ENCODE peak calls at places on chromosome 18, in eight cellular contexts. H, G, U, I, Z, J, P and E are unnamed samples.

GRCh38 chr18:45652703-45653490 is 37.6 kb downstream of the SLC14A2 start:
- DNase-seq in Z (no peak), J (no peak), P (no peak), H (no peak), I (no peak), U (no peak), G (no peak), E (no peak)

GRCh38 chr18:62612721-62613120 is 89.9 kb downstream of the ZCCHC2 start:
- DNase-seq in H (no peak), G (no peak), P (no peak), U (no peak), Z (no peak), I (no peak), J (no peak), E (no peak)

GRCh38 chr18:45137089-45137423 is 456.4 kb downstream of the SETBP1 start:
- DNase-seq in J (no peak), I (no peak), Z (no peak), U (no peak), P (no peak), G (no peak), H (no peak), E (no peak)

GRCh38 chr18:27599202-27599829 is 414.2 kb upstream of the CHST9 start:
- DNase-seq in I (peak; percentile 40), Z (no peak), P (no peak), G (no peak), U (peak; percentile 24), J (peak; percentile 11), H (peak; percentile 36), E (no peak)

GRCh38 chr18:36620801-36621200 is 208.0 kb downstream of the TPGS2 start:
- DNase-seq in U (no peak), H (no peak), I (no peak), J (no peak), P (no peak), G (no peak), Z (no peak), E (no peak)

GRCh38 chr18:62788891-62789290 is 73.5 kb downstream of the PHLPP1 start:
- DNase-seq in H (peak; percentile 24), J (no peak), U (no peak), P (no peak), I (no peak), G (no peak), Z (no peak), E (no peak)

GRCh38 chr18:73691118-73691517 is 456.5 kb downstream of the FBXO15 start:
- DNase-seq in P (no peak), Z (no peak), I (no peak), H (no peak), G (no peak), J (no peak), U (no peak), E (no peak)

GRCh38 chr18:41617592-41617991 is 337.4 kb upstream of the PIK3C3 start:
- DNase-seq in Z (no peak), J (no peak), G (no peak), H (no peak), I (no peak), P (no peak), U (peak; percentile 48), E (no peak)

GRCh38 chr18:58297198-58297597 is 253.2 kb downstream of the NEDD4L start:
- DNase-seq in I (no peak), G (no peak), P (no peak), U (no peak), Z (no peak), H (no peak), J (no peak), E (no peak)

GRCh38 chr18:7857562-7857961 is 290.4 kb downstream of the PTPRM start:
- DNase-seq in Z (no peak), I (no peak), U (no peak), G (no peak), J (no peak), H (no peak), P (no peak), E (no peak)

GRCh38 chr18:59139291-59139614 is 431 bp upstream of the SEC11C start:
- DNase-seq in P (no peak), Z (peak; percentile 89), H (peak; percentile 93), G (peak; percentile 92), J (peak; percentile 91), U (peak; percentile 91), I (peak; percentile 83), E (peak; percentile 92)

GRCh38 chr18:25875574-25875973 is 214.8 kb downstream of the SS18 start:
- DNase-seq in J (no peak), P (no peak), H (no peak), I (no peak), Z (no peak), G (no peak), U (no peak), E (no peak)

GRCh38 chr18:44309185-44309584 is 371.5 kb upstream of the SETBP1 start:
- DNase-seq in P (no peak), Z (no peak), J (no peak), G (no peak), I (no peak), H (no peak), U (no peak), E (no peak)

GRCh38 chr18:5463390-5463789 is 80.4 kb downstream of the EPB41L3 start:
- DNase-seq in U (no peak), J (no peak), H (peak; percentile 59), Z (peak; percentile 80), G (peak; percentile 79), I (no peak), P (no peak), E (peak; percentile 95)

GRCh38 chr18:43866696-43867095 is 589.4 kb upstream of the SYT4 start:
- DNase-seq in Z (no peak), J (no peak), G (no peak), P (no peak), U (no peak), H (no peak), I (no peak), E (no peak)

GRCh38 chr18:59060540-59060939 is 79.1 kb upstream of the SEC11C start:
- DNase-seq in H (no peak), Z (no peak), P (no peak), J (no peak), G (no peak), I (no peak), U (no peak), E (no peak)

GRCh38 chr18:21272016-21272582 is 30.1 kb downstream of the GREB1L start:
- DNase-seq in J (no peak), Z (no peak), U (no peak), H (no peak), P (no peak), G (no peak), I (no peak), E (no peak)

GRCh38 chr18:22032392-22032961 is 136.9 kb upstream of the GATA6 start:
- DNase-seq in G (peak; percentile 42), H (peak; percentile 20), Z (no peak), P (peak; percentile 4), U (no peak), I (peak; percentile 79), J (peak; percentile 81), E (no peak)

GRCh38 chr18:55967019-55967418 is 379.0 kb upstream of the TCF4 start:
- DNase-seq in U (no peak), J (no peak), G (no peak), I (no peak), H (no peak), P (no peak), Z (no peak), E (no peak)

DNA sequence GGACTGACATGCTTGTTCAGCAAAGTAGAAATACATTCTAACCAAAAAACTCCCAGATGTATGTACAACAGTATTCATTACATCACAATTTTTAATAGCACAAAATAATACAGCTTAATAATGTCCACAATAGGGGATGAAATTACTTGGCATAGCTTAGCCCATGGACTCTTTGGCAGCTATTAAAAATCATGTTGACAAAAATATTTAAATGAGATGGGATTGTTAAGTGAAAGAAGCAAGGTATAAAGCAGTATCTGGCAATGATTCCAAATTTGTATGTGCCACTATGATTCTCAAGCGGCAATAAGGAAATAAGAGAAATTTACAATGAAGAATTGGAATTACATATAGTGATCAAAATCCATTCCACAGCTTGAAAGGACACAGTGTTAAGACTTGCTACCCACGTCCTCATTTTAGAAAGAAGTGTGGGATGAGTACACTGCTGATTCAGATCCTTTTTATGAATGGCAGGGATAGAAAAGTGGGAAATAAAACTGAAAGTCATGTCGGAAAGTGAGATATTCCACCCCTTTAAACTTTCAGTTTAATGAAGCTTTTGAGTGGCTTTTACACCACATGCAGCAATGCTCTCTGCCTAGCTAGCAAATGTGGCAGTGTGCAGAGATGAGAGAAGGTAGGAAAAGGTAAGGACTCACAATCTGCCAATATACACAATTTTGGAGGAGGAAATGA is 2.4 kb downstream of the GAREM1 start:
- DNase-seq in P (no peak), I (no peak), J (no peak), Z (no peak), G (no peak), U (no peak), H (no peak), E (no peak)
- TF ChIP-seq EP300 in P (no peak), I (no peak), J (no peak), Z (no peak), G (no peak), U (no peak), H (no peak), E (no peak)

DNA sequence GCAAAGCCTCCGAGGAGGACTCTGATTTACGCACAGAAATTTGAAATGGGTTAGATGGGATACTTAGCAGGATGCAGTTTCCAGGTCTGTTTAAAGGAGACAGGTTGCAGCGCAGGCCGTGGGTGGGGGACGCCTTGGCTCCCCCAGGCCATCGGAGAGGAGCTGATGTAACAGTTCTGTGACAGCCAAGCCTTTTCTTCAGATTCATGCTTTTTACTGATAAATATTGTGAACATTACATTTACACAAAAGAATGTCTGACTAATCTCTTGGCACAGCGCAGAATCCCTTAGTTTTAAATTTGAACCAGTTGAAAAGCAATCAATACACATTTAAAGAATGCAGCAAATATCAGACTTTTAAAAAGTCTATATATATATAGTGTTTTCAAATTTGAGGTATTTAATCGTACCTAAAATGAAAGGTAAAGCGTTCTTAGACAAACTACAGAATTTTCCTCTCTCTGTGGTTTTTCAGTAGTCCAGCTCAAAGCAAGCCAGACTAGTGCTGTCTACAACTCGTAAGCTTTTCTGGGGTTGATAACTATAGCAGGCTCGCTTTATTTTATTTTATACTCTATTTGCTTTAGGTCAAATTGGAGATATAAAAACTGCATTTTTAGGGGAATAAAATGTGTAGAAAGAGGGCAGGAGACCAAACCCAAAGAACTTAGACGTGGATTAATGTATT is 221.9 kb downstream of the PIEZO2 start:
- DNase-seq in Z (no peak), I (no peak), H (no peak), J (no peak), G (no peak), U (no peak), P (no peak), E (no peak)
- TF ChIP-seq EP300 in Z (no peak), I (no peak), H (no peak), J (no peak), G (no peak), U (no peak), P (no peak), E (no peak)

DNA sequence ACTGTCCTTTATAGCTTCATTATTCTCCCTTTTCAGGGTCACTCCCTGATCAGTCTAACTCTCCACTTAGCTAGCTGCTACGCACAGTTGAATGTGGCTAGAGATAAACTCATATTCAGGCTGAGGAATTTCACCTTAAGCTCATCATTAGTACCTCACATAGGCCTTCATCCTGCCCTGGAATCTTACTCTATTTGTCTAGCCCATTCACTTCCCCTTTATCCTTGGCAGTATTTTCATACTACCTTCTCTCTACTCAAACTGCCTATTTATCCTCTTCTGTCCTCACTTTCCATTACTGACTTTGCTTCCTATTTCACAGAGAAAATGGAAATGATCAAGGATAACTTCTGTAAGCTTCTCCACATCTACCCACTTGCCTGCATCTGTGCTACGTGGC is 10.6 kb upstream of the DSC2 start:
- DNase-seq in J (no peak), G (no peak), Z (no peak), U (no peak), H (no peak), P (no peak), I (no peak), E (no peak)
- TF ChIP-seq EP300 in J (no peak), G (no peak), Z (no peak), U (no peak), H (no peak), P (no peak), I (no peak), E (no peak)

GRCh38 chr18:524496-524895 is 24.0 kb upstream of the COLEC12 start:
- DNase-seq in P (no peak), J (no peak), I (no peak), U (no peak), Z (no peak), H (no peak), G (no peak), E (no peak)
- TF ChIP-seq EP300 in P (no peak), J (no peak), I (no peak), U (peak; percentile 12), Z (no peak), H (no peak), G (no peak), E (no peak)